ENCODE peak calls at places on chromosomes 3 and 15, in four cellular contexts. O is esophagus squamous epithelium, W is endothelial cell of umbilical vein, B is fibroblast of lung. X is an unnamed sample.
A peak's percentile ranks its signal among the peaks of the same experiment; 100 is the strongest.

GRCh38 chr3:172065967-172066762 is 26.8 kb downstream of the FNDC3B start:
- DNase-seq in O (no peak), B (peak; percentile 75), W (peak; percentile 85), X (no peak)

GRCh38 chr3:178513539-178514410 is 22.5 kb upstream of the KCNMB2 start:
- DNase-seq in O (no peak), W (peak; percentile 62), B (no peak), X (no peak)

GRCh38 chr15:47194718-47195117 is 522.6 kb upstream of the SEMA6D start:
- DNase-seq in B (peak; percentile 18), W (peak; percentile 57), O (no peak), X (peak; percentile 20)

GRCh38 chr3:9623148-9623547 is 26.2 kb upstream of the MTMR14 start:
- DNase-seq in B (peak; percentile 4), W (no peak), O (no peak), X (no peak)

GRCh38 chr3:68666409-68667193 is 265.7 kb downstream of the TAFA4 start:
- DNase-seq in O (no peak), W (no peak), B (no peak), X (peak; percentile 44)

GRCh38 chr3:74575857-74576256 is 38.6 kb downstream of the CNTN3 start:
- DNase-seq in O (no peak), W (no peak), B (no peak), X (no peak)

GRCh38 chr3:108838411-108838810 is 15.8 kb downstream of the TRAT1 start:
- DNase-seq in W (no peak), O (no peak), B (no peak), X (no peak)

GRCh38 chr15:85019815-85020590 is 38.3 kb downstream of the PDE8A start:
- DNase-seq in B (peak; percentile 69), O (no peak), W (no peak), X (peak; percentile 21)

GRCh38 chr15:52193321-52193720 is 2.1 kb upstream of the GNB5 start:
- DNase-seq in B (no peak), O (no peak), W (no peak), X (no peak)

GRCh38 chr3:110106805-110107204 is 769.5 kb upstream of the DPPA4 start:
- DNase-seq in B (peak; percentile 6), O (no peak), W (no peak), X (peak; percentile 23)

GRCh38 chr3:106628407-106628806 is 748.8 kb upstream of the CCDC54 start:
- DNase-seq in B (peak; percentile 60), O (no peak), W (peak; percentile 82), X (peak; percentile 48)

GRCh38 chr3:15959434-15959811 is 161.6 kb upstream of the ANKRD28 start:
- DNase-seq in W (no peak), O (no peak), B (peak; percentile 50), X (no peak)

GRCh38 chr3:133256787-133257483 is 142.9 kb upstream of the BFSP2 start:
- DNase-seq in W (peak; percentile 17), O (no peak), B (peak; percentile 23), X (peak; percentile 43)

GRCh38 chr3:31004025-31004678 is 109.7 kb upstream of the GADL1 start:
- DNase-seq in O (no peak), W (peak; percentile 72), B (peak; percentile 99), X (peak; percentile 85)

GRCh38 chr15:74340139-74340538 is 27.3 kb downstream of the CYP11A1 start:
- DNase-seq in O (no peak), W (no peak), B (peak; percentile 24), X (peak; percentile 11)

GRCh38 chr15:82312611-82313349 is 36.5 kb downstream of the GOLGA6L10 start:
- DNase-seq in B (no peak), O (no peak), W (peak; percentile 69), X (no peak)

GRCh38 chr15:23877502-23878412 is 190.7 kb upstream of the NDN start:
- DNase-seq in O (no peak), B (peak; percentile 4), W (no peak), X (no peak)

GRCh38 chr15:94079459-94079858 is 151.9 kb upstream of the MCTP2 start:
- DNase-seq in W (no peak), O (no peak), B (no peak), X (no peak)

GRCh38 chr15:94079968-94080367 is 151.4 kb upstream of the MCTP2 start:
- DNase-seq in O (no peak), B (no peak), W (no peak), X (peak; percentile 20)

GRCh38 chr15:94080416-94080815 is 150.9 kb upstream of the MCTP2 start:
- DNase-seq in B (peak; percentile 83), W (no peak), O (no peak), X (peak; percentile 91)

GRCh38 chr15:94070341-94071275 is 160.8 kb upstream of the MCTP2 start:
- DNase-seq in B (peak; percentile 70), W (no peak), O (no peak), X (no peak)

DNA sequence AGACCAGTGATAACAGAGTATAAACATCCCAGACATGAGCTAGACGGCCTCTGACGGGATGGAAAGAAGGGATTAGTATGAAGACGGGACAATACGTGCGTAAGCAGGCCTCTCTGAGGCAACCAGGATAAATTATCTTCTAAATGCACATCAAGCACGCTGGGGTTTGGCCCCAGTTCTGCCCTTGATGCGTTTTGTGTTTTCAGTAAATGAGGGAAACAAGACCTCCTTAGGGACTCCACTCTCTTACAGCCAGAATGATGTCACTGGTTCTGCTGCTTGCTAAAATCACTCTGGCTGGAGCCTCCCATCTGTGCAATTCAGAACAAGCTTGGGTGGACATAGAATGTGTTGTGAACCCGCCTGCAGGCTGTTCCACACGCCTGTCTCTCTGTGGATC is 156.0 kb upstream of the MCTP2 start:
- DNase-seq in B (peak; percentile 29), W (no peak), O (no peak), X (no peak)
- H3K4me3 ChIP-seq in B (no peak overlapping the region), W (no peak overlapping the region), O (no peak overlapping the region), X (no peak overlapping the region)

GRCh38 chr15:79952329-79952728 is 18.7 kb downstream of the BCL2A1 start:
- DNase-seq in W (no peak), O (no peak), B (no peak), X (no peak)

GRCh38 chr15:79954659-79955058 is 16.3 kb downstream of the BCL2A1 start:
- DNase-seq in O (no peak), W (no peak), B (no peak), X (no peak)

GRCh38 chr15:79953951-79954444 is 17.0 kb downstream of the BCL2A1 start:
- DNase-seq in W (no peak), B (no peak), O (no peak), X (no peak)

GRCh38 chr15:79948095-79948695 is 22.8 kb downstream of the BCL2A1 start:
- DNase-seq in W (no peak), B (no peak), O (no peak), X (no peak)

DNA sequence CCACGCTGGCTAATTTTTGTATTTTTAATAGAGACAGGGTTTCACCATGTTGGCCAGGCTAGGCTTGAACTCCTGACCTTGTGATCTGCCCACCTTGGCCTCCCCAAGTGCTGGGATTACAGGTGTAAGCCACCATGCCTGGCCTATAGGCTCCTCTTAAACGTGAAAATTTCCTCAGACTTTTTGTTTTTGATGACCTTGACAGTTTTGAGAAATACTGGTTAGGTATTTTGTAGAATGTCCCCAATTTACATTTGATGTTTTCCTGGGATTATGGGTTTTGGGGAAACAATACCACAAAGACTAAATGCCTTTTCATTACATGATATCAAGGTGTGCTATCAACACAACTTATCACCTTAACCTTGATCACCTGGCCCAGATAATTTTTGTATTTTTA is 20.7 kb downstream of the BCL2A1 start:
- DNase-seq in W (no peak), B (no peak), O (no peak), X (no peak)
- H3K4me1 ChIP-seq in W (no peaks in the 10 kb centered on the region), B (peaks cover 3% of the 10 kb centered on the region), O (no peaks in the 10 kb centered on the region), X (no peaks in the 10 kb centered on the region)

DNA sequence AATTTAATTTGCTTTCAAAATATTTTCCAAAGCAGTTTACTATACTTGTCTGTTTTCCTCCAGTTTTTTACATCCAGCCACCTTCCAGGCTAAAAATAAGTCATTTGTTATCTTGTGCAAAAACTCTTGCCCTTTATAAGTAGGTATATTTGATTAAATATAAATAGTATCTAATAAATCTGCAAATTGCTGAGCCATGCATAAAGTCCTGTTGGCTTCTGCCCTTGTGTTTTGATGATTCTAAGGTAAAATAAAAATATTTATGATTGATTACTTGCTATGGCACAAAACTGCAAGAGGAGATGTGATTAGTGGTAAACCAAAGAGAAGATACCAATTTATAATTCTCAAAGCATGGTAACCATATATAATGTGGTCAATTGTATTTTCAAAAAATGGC is 1026.7 kb downstream of the EPHA3 start:
- DNase-seq in O (no peak), B (no peak), W (no peak), X (no peak)
- TF ChIP-seq CTCF in O (no peak), B (no peak), W (no peak), X (no peak)

GRCh38 chr3:123880998-123881561 is 3.1 kb downstream of the MYLK start:
- DNase-seq in W (peak; percentile 40), O (no peak), B (peak; percentile 52), X (peak; percentile 22)
- H3K4me3 ChIP-seq in W (no peak overlapping the region), O (no peak overlapping the region), B (no peak overlapping the region), X (no peak overlapping the region)

GRCh38 chr15:70097337-70098169 is at the start of gene TLE3:
- DNase-seq in B (peak; percentile 98), W (peak; percentile 99), O (peak; percentile 94), X (peak; percentile 98)
- H3K4me1 ChIP-seq in B (peaks cover 26% of the 10 kb centered on the region), W (peaks cover 53% of the 10 kb centered on the region), O (peaks cover 76% of the 10 kb centered on the region), X (peaks cover 41% of the 10 kb centered on the region)

GRCh38 chr15:43268111-43269105 is 1.7 kb upstream of the TGM5 start:
- DNase-seq in O (no peak), B (no peak), W (no peak), X (no peak)
- TF ChIP-seq CTCF in O (no peak), B (peak; percentile 48), W (no peak), X (peak; percentile 8)

GRCh38 chr3:42664443-42664814 is 10.9 kb downstream of the ZBTB47 start:
- DNase-seq in B (no peak), O (no peak), W (no peak), X (no peak)
- H3K4me3 ChIP-seq in B (no peak overlapping the region), O (no peak overlapping the region), W (no peak overlapping the region), X (no peak overlapping the region)